ENCODE peak calls at places on chromosomes 1 and 21, in eight cellular contexts. A, T, J, D, L, F, V and E are unnamed samples.
A peak's percentile ranks its signal among the peaks of the same experiment; 100 is the strongest.

GRCh38 chr1:203291201-203292096 is 13.9 kb upstream of the BTG2 start:
- DNase-seq in T (no peak), A (no peak), V (peak; percentile 85), L (no peak), F (no peak), J (no peak), D (no peak), E (peak; percentile 67)

GRCh38 chr1:243428617-243429342 is 172.9 kb downstream of the SDCCAG8 start:
- DNase-seq in D (no peak), T (no peak), J (no peak), V (no peak), A (no peak), L (no peak), F (no peak), E (no peak)

GRCh38 chr1:173669491-173669941 is at the start of gene ANKRD45:
- DNase-seq in D (peak; percentile 34), J (peak; percentile 38), T (peak; percentile 76), V (no peak), A (no peak), L (peak; percentile 43), F (peak; percentile 4), E (peak; percentile 29)

GRCh38 chr1:231872461-231872910 is 245.9 kb downstream of the DISC1 start:
- DNase-seq in D (no peak), T (peak; percentile 76), V (no peak), F (peak; percentile 59), J (no peak), A (no peak), L (no peak), E (no peak)

GRCh38 chr1:8059161-8059622 is 33.1 kb upstream of the ERRFI1 start:
- DNase-seq in J (no peak), L (no peak), F (peak; percentile 75), A (no peak), T (peak; percentile 85), V (no peak), D (no peak), E (no peak)

GRCh38 chr1:167973832-167974231 is 37.0 kb upstream of the MPC2 start:
- DNase-seq in V (no peak), D (no peak), A (no peak), L (no peak), F (no peak), J (no peak), T (peak; percentile 34), E (no peak)

GRCh38 chr1:173258484-173259264 is 51.5 kb upstream of the TNFSF4 start:
- DNase-seq in L (no peak), J (no peak), A (no peak), D (no peak), F (no peak), T (no peak), V (no peak), E (no peak)

GRCh38 chr1:3886106-3886670 is 13.9 kb downstream of the C1orf174 start:
- DNase-seq in D (no peak), J (no peak), V (no peak), T (no peak), L (no peak), A (no peak), F (no peak), E (no peak)

DNA sequence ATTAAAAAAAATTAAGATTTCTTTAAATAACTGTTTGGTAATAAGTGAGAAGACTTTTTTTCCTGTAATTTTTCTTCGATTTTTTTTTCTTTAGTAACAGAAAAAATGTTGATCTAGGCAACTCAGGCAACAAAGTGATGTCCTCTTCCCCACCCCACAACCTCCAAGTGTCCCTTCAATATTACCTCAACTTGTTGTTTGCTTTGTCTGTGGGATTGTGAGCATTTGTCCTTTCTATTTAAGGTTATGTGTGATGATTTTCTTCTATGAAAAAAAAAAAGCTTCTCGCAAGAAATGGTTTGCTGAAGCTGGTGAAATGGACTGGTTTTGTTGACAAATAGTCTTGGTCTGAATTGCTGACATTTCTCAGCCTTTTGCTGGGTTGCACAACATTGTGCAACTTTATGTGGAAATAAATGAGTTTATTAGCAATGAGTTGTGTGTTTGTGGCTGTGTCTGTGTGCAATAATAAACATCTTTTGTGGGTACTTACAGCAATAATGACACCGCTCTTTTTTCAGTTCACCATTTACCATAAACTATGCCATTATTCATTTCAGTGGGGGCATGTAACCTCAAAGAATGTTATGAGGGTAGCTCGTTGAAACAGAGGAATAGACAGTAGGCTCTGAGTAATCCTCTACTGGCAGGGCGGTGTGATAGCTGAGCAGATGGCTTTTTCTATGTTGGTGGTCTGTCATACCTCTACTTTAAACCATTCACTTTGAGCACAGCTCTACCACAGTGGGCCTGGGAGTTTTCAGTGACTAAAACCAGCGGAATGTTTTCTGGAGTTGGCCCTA is 218.4 kb downstream of the HLX start:
- DNase-seq in J (no peak), F (peak; percentile 88), T (peak; percentile 92), A (no peak), V (no peak), L (no peak), D (no peak), E (peak; percentile 52)
- H3K4me1 ChIP-seq in J (peaks cover 52% of the 10 kb centered on the region), F (peaks cover 17% of the 10 kb centered on the region), T (no peaks in the 10 kb centered on the region), A (no peaks in the 10 kb centered on the region), V (peaks cover 23% of the 10 kb centered on the region), L (peaks cover 39% of the 10 kb centered on the region), D (no peaks in the 10 kb centered on the region), E (peaks cover 4% of the 10 kb centered on the region)

DNA sequence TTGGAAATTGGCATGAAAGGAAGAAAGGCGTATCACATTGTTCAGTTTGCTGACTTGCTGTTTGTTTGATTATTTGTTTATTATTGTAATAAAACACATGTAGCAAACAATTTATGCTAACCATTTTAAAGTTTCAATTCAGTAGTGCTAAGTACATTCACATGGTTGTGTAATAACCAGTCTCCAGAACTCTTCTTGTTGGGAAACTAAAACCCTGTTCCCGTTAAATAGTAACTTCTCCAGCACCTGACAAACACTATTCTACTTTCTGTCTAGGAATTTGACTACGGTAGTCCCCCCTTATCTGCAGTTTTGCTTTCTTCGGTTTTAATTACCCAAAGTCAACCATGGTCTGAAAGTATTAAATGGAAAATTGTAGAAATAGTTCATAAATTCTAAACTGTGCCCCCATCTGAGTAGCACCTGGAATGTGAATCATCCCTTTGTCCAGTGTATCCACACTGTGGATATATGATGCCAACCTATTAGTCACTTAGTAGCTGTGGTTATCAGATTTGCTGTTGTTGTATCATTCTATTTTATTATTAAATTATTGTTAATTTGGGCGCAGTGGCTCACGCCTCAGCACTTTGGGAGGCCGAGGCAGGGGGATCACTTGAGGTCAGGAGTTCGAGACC is 5.5 kb downstream of the MORC3 start:
- DNase-seq in J (no peak), V (no peak), F (peak; percentile 42), L (no peak), A (no peak), D (no peak), T (no peak), E (no peak)
- H3K4me1 ChIP-seq in J (peaks cover 90% of the 10 kb centered on the region), V (peaks cover 76% of the 10 kb centered on the region), F (peaks cover 5% of the 10 kb centered on the region), L (peaks cover 34% of the 10 kb centered on the region), A (peaks cover 35% of the 10 kb centered on the region), D (peaks cover 38% of the 10 kb centered on the region), T (peaks cover 14% of the 10 kb centered on the region), E (peaks cover 74% of the 10 kb centered on the region)

GRCh38 chr1:199040499-199040898 is 401.7 kb downstream of the PTPRC start:
- DNase-seq in A (no peak), V (no peak), D (no peak), J (no peak), F (no peak), L (no peak), T (no peak), E (no peak)

GRCh38 chr1:199042193-199042592 is 403.4 kb downstream of the PTPRC start:
- DNase-seq in D (no peak), J (no peak), T (no peak), L (no peak), A (no peak), V (no peak), F (no peak), E (no peak)

GRCh38 chr1:199041173-199041914 is 402.5 kb downstream of the PTPRC start:
- DNase-seq in A (no peak), V (no peak), L (no peak), D (no peak), T (peak; percentile 48), J (no peak), F (no peak), E (no peak)

GRCh38 chr1:199046618-199047017 is 407.8 kb downstream of the PTPRC start:
- DNase-seq in V (no peak), D (no peak), J (no peak), A (no peak), T (peak; percentile 21), L (no peak), F (no peak), E (no peak)

DNA sequence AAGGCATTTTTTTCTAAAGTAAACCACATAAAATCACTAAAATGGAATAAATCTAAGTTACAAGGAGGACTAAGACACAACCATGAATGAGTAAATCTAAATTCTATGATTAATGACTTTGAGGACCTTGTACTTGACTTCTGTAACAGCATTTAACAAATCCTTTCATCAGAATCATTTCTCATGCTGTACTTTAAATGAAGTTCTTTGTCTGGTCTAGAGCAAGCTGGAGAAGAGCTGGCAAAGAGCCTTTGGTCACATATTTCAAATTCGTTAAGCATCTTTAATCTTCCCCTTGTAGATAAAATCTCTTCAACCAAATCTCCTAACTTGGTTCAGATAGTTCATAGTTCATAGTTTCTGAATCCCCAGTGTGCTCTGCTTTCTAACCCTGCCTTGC is 405.4 kb downstream of the PTPRC start:
- DNase-seq in A (no peak), L (no peak), F (no peak), D (no peak), T (no peak), J (no peak), V (no peak), E (no peak)
- H3K4me1 ChIP-seq in A (peaks cover 23% of the 10 kb centered on the region), L (no peaks in the 10 kb centered on the region), F (no peaks in the 10 kb centered on the region), D (no peaks in the 10 kb centered on the region), T (no peaks in the 10 kb centered on the region), J (no peaks in the 10 kb centered on the region), V (no peaks in the 10 kb centered on the region), E (no peaks in the 10 kb centered on the region)

GRCh38 chr1:151994956-151995355 is 1.3 kb upstream of the S100A10 start:
- DNase-seq in A (no peak), L (peak; percentile 72), J (no peak), F (peak; percentile 98), V (no peak), T (peak; percentile 92), D (no peak), E (no peak)

GRCh38 chr1:151991663-151992344 is 1.9 kb downstream of the S100A10 start:
- DNase-seq in V (no peak), F (no peak), D (no peak), T (no peak), A (no peak), J (no peak), L (no peak), E (no peak)

GRCh38 chr1:151993734-151994496 is at the start of gene S100A10:
- DNase-seq in J (peak; percentile 90), V (peak; percentile 91), F (peak; percentile 68), L (no peak), D (peak; percentile 88), T (peak; percentile 84), A (peak; percentile 73), E (peak; percentile 79)

GRCh38 chr1:151992345-151993083 is 1.1 kb downstream of the S100A10 start:
- DNase-seq in T (peak; percentile 85), F (peak; percentile 87), J (peak; percentile 90), V (peak; percentile 89), D (peak; percentile 90), L (peak; percentile 87), A (peak; percentile 40), E (peak; percentile 87)

DNA sequence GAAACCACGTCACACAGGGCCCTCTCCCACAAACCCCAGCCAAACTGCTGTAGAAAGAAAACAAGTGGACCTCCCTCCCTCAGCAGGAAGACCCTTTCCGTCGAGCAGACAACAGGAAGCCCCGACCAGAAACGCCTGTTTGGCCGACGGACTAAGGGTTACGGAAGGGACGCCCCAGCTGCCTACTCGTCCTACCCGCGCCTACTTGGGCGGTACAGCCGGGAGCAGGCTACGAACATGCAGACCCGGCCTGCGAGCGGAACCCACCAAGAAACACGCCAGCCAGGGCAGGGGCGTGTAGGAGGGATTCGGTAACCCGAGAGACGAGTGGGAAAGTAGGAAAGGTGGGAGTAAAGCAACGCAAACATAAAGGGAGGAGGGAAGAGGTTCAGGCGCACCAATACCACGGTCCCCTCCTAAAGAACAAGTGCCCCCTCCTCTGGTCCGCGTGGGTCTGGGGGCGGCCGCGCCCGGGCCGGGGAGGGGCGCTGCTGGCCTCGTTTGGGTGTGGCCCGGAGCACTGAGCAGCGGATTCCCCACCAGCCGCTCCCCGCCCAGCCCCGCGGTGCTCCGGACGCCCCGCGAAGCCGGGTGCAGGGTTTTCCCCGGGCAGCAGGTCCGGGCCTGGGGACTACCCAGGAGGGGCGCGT is 450 bp downstream of the S100A10 start:
- DNase-seq in F (no peak), T (peak; percentile 29), D (peak; percentile 58), J (no peak), L (no peak), V (peak; percentile 55), A (peak; percentile 27), E (peak; percentile 23)
- H3K4me1 ChIP-seq in F (peaks cover 27% of the 10 kb centered on the region), T (peaks cover 2% of the 10 kb centered on the region), D (peaks cover 46% of the 10 kb centered on the region), J (peaks cover 72% of the 10 kb centered on the region), L (peaks cover 57% of the 10 kb centered on the region), V (peaks cover 67% of the 10 kb centered on the region), A (peaks cover 47% of the 10 kb centered on the region), E (peaks cover 57% of the 10 kb centered on the region)